ENCODE peak calls at places on chromosomes 3 and 15, in six cellular contexts. U is testis, J is IMR-90, P is transverse colon, Z is tibial artery, W is AG04450. T is an unnamed sample.

GRCh38 chr3:179898024-179898423 is 138.7 kb downstream of the PEX5L start:
- DNase-seq in P (no peak), Z (no peak), W (peak), U (no peak), J (peak), T (no peak)

GRCh38 chr3:25091938-25092337 is 336.1 kb upstream of the RARB start:
- DNase-seq in J (no peak), U (no peak), W (no peak), Z (no peak), P (no peak), T (no peak)

GRCh38 chr3:99714146-99714545 is 75.8 kb downstream of the COL8A1 start:
- DNase-seq in U (no peak), W (no peak), Z (no peak), P (no peak), J (peak), T (peak)

GRCh38 chr15:82850242-82850591 is 40.8 kb downstream of the WHAMM start:
- DNase-seq in P (no peak), U (peak), J (peak), W (no peak), Z (no peak), T (no peak)

GRCh38 chr15:60370105-60370803 is 27.5 kb downstream of the ANXA2 start:
- DNase-seq in P (no peak), J (no peak), U (no peak), Z (no peak), W (no peak), T (no peak)

GRCh38 chr15:94306700-94307650 is 75.6 kb downstream of the MCTP2 start:
- DNase-seq in Z (no peak), W (no peak), J (peak), U (no peak), P (no peak), T (no peak)

GRCh38 chr3:4533489-4534443 is 40.6 kb downstream of the ITPR1 start:
- DNase-seq in J (no peak), U (no peak), Z (peak), W (no peak), P (no peak), T (no peak)

GRCh38 chr3:44712455-44713075 is at the start of gene ZNF502:
- DNase-seq in Z (peak), P (peak), J (peak), U (peak), W (peak), T (peak)

GRCh38 chr3:131048030-131048429 is 21.4 kb downstream of the NEK11 start:
- DNase-seq in P (no peak), Z (no peak), U (no peak), W (no peak), J (no peak), T (no peak)

GRCh38 chr15:80436511-80437307 is 32.5 kb downstream of the ARNT2 start:
- DNase-seq in J (peak), Z (no peak), U (no peak), P (no peak), W (no peak), T (no peak)

GRCh38 chr3:85259748-85260147 is 301.0 kb downstream of the CADM2 start:
- DNase-seq in U (no peak), W (no peak), J (peak), Z (no peak), P (no peak), T (no peak)

GRCh38 chr3:185728630-185729334 is 96.1 kb downstream of the IGF2BP2 start:
- DNase-seq in U (no peak), J (no peak), Z (no peak), P (no peak), W (no peak), T (no peak)

GRCh38 chr3:100001514-100002270 is 112.6 kb downstream of the FILIP1L start:
- DNase-seq in U (no peak), P (no peak), Z (no peak), J (no peak), W (no peak), T (no peak)

GRCh38 chr3:64693031-64693430 is 5.2 kb upstream of the ADAMTS9 start:
- DNase-seq in P (no peak), J (no peak), W (no peak), Z (no peak), U (no peak), T (no peak)

GRCh38 chr15:80780416-80781221 is 1.4 kb downstream of the CEMIP start:
- DNase-seq in U (peak), J (peak), Z (no peak), W (no peak), P (peak), T (no peak)

GRCh38 chr3:46296826-46297225 is 54.6 kb downstream of the CCR3 start:
- DNase-seq in W (no peak), P (no peak), Z (no peak), J (no peak), U (no peak), T (no peak)

GRCh38 chr3:134795776-134796312 is 784 bp downstream of the EPHB1 start:
- DNase-seq in P (no peak), W (no peak), J (peak), Z (no peak), U (no peak), T (no peak)

GRCh38 chr3:59605944-59606534 is 556.2 kb upstream of the CFAP20DC start:
- DNase-seq in U (no peak), J (no peak), P (no peak), W (no peak), Z (no peak), T (no peak)

GRCh38 chr3:37554364-37554763 is 307.3 kb upstream of the CTDSPL start:
- DNase-seq in Z (no peak), W (no peak), P (no peak), J (no peak), U (no peak), T (no peak)

GRCh38 chr15:57663262-57663661 is 43.3 kb upstream of the POLR2M start:
- DNase-seq in P (no peak), W (no peak), J (no peak), Z (no peak), U (no peak), T (no peak)

GRCh38 chr3:179771797-179772196 is 119.0 kb downstream of the USP13 start:
- DNase-seq in W (no peak), J (no peak), Z (no peak), P (no peak), U (no peak), T (no peak)

GRCh38 chr15:88702983-88703382 is 64.2 kb downstream of the ISG20 start:
- DNase-seq in P (no peak), Z (no peak), U (no peak), J (peak), W (no peak), T (no peak)

GRCh38 chr3:149018247-149018646 is 26.9 kb downstream of the GYG1 start:
- DNase-seq in W (no peak), P (no peak), U (no peak), Z (no peak), J (peak), T (no peak)

GRCh38 chr15:42392309-42393024 is 33.2 kb downstream of the CAPN3 start:
- DNase-seq in W (no peak), J (no peak), Z (no peak), P (peak), U (no peak), T (no peak)

GRCh38 chr3:132265008-132265407 is 52.2 kb upstream of the ACP3 start:
- DNase-seq in U (no peak), J (no peak), W (no peak), P (no peak), Z (no peak), T (no peak)

GRCh38 chr3:67516496-67516895 is 137.9 kb downstream of the SUCLG2 start:
- DNase-seq in P (no peak), J (no peak), U (no peak), Z (no peak), W (no peak), T (no peak)

GRCh38 chr15:45112592-45113379 is 1.2 kb downstream of the DUOX2 start:
- DNase-seq in U (no peak), P (no peak), W (no peak), J (no peak), Z (no peak), T (no peak)

GRCh38 chr15:100786901-100787566 is 92.6 kb upstream of the ALDH1A3 start:
- DNase-seq in J (no peak), P (no peak), U (no peak), Z (no peak), W (no peak), T (no peak)

GRCh38 chr3:170642882-170643601 is 57.2 kb upstream of the SLC7A14 start:
- DNase-seq in P (no peak), Z (peak), W (no peak), J (no peak), U (no peak), T (no peak)

GRCh38 chr15:67186688-67187087 is 67.8 kb downstream of the AAGAB start:
- DNase-seq in P (no peak), J (no peak), Z (peak), U (no peak), W (no peak), T (no peak)

GRCh38 chr15:77563768-77564167 is 68.9 kb downstream of the LINGO1 start:
- DNase-seq in J (no peak), P (no peak), W (no peak), U (no peak), Z (no peak), T (no peak)

GRCh38 chr15:93035953-93036810 is 52.8 kb downstream of the RGMA start:
- DNase-seq in W (no peak), J (peak), U (peak), P (no peak), Z (peak), T (no peak)

GRCh38 chr3:36741285-36741684 is 23.1 kb downstream of the DCLK3 start:
- DNase-seq in U (no peak), P (no peak), Z (no peak), W (no peak), J (peak), T (no peak)

GRCh38 chr15:65312400-65312916 is 8.0 kb downstream of the RNU5B-1 start:
- DNase-seq in P (no peak), Z (no peak), W (no peak), J (no peak), U (peak), T (no peak)

GRCh38 chr3:102106421-102107097 is 257.2 kb downstream of the NFKBIZ start:
- DNase-seq in W (no peak), U (no peak), P (no peak), Z (no peak), J (peak), T (no peak)

GRCh38 chr3:17122758-17123157 is 238.0 kb downstream of the PLCL2 start:
- DNase-seq in U (no peak), J (no peak), P (no peak), Z (no peak), W (no peak), T (no peak)

GRCh38 chr3:135567223-135567622 is 398.3 kb upstream of the PPP2R3A start:
- DNase-seq in W (no peak), U (no peak), J (no peak), Z (no peak), P (no peak), T (no peak)

GRCh38 chr15:70048578-70048977 is 49.1 kb downstream of the TLE3 start:
- DNase-seq in U (no peak), P (no peak), Z (no peak), J (no peak), W (no peak), T (no peak)
- TF ChIP-seq CTCF in U (no peak), P (no peak), Z (no peak), J (no peak), W (no peak), T (no peak)

GRCh38 chr15:79431636-79432344 is at the start of gene MINAR1:
- DNase-seq in U (peak), J (peak), Z (no peak), P (no peak), W (no peak), T (peak)
- H3K4me3 ChIP-seq in U (peak), J (peak), Z (peak), P (no peak), W (peak), T (peak)

DNA sequence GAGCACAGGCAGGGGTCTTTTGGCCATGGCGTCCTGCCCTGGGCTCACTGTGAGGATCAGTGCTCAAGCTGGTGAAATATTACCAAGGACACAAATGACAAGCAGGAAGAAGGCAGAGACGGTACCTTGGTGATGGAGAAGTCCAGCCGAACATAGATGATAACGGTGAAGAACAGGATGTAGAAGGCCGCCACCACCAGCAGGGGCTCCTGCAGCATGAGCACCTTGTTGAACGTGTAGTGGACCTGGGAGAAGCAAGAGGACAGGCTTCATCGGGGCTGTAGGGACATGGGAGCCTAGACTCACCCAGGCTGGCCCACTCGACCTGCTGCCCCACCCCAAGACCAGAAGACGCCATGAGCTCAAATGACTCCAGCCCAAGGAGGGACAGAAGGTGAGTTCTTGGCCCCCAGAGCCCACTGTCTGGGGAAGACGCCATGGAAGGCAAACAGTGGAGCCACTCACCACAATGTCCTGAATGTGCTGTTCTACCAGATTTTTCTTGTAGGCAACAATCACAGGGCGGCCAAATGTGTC is 25.1 kb downstream of the RPN1 start:
- DNase-seq in U (no peak), Z (no peak), J (no peak), P (no peak), W (no peak), T (no peak)
- TF ChIP-seq CTCF in U (no peak), Z (no peak), J (no peak), P (no peak), W (no peak), T (no peak)

GRCh38 chr3:35664460-35664919 is 25.2 kb downstream of the ARPP21 start:
- DNase-seq in J (peak), P (no peak), U (peak), W (peak), Z (no peak), T (peak)
- H3K4me3 ChIP-seq in J (no peak), P (no peak), U (no peak), W (no peak), Z (peak), T (peak)

GRCh38 chr3:42654331-42655201 is 1.1 kb downstream of the ZBTB47 start:
- DNase-seq in U (peak), W (no peak), Z (peak), J (peak), P (peak), T (no peak)
- TF ChIP-seq CTCF in U (no peak), W (no peak), Z (peak), J (peak), P (no peak), T (peak)

DNA sequence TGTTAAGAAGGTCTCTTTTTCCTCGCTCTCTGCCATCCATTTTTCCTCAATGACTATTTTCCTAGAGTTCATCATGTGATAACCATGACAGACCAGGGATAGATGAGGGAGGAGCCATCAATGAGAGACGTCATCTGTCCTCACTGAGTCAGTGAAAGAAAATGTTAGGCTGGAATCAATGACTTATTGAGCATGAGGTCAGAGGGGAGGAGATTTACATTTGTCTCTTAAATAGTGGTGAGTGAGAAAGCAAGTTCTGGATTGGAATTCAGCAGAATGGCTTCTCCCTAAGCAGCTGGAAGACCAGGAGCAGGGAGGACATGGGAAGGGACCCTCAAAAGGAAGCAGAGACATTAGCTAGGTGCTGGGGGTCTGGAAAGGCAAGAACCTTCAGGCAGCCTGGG is 28.2 kb upstream of the USP3 start:
- DNase-seq in W (peak), J (peak), P (no peak), U (no peak), Z (no peak), T (peak)
- H3K4me3 ChIP-seq in W (no peak), J (no peak), P (no peak), U (no peak), Z (no peak), T (no peak)

GRCh38 chr15:90547545-90547944 is 17.8 kb downstream of the CRTC3 start:
- DNase-seq in W (no peak), U (no peak), J (no peak), Z (no peak), P (no peak), T (no peak)

GRCh38 chr15:90540768-90541167 is 11.0 kb downstream of the CRTC3 start:
- DNase-seq in W (no peak), J (no peak), P (no peak), U (no peak), Z (no peak), T (no peak)

GRCh38 chr15:90550919-90551318 is 21.2 kb downstream of the CRTC3 start:
- DNase-seq in Z (no peak), J (no peak), P (no peak), W (no peak), U (no peak), T (no peak)

GRCh38 chr15:90539789-90540188 is 10.1 kb downstream of the CRTC3 start:
- DNase-seq in Z (no peak), J (no peak), P (no peak), W (no peak), U (no peak), T (no peak)

DNA sequence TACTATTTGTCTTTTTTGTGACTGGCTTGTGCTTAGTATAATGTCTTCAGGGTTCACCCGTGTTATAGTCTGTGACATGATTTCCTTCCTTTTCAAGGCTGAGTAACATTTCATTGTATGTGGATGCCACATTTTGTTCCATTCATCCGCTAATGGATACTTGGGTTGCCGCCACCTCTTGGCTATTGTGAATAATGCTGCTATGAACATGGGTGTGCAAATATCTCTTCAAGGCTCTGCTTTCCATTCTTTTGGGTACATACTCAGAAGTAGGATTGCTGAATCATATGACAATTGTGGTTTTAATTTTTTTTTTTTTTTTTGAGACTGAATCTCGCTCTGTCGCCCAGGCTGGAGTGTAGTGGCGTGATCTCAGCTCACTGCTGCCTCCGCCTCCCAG is 15.4 kb downstream of the CRTC3 start:
- DNase-seq in Z (no peak), W (no peak), J (no peak), U (no peak), P (no peak), T (no peak)
- TF ChIP-seq CTCF in Z (no peak), W (no peak), J (no peak), U (no peak), P (no peak), T (no peak)

DNA sequence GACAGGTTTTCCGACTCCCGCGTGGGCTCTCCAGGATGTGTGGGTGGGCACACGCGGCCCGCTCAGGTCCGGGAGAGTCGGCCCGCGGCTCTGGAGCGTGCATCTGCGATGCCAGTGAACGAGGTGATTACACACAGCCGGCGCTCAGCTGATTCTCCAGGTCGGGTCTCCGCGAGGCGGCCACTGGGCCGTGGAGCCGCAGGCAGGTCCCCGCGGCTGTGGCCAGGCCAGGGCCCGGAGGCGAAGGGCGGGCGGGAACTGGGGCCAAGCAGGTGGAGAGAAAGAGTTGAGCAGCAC is 13.2 kb downstream of the PAK6 start:
- DNase-seq in W (no peak), J (no peak), U (no peak), P (no peak), Z (no peak), T (no peak)
- H3K4me3 ChIP-seq in W (no peak), J (no peak), U (peak), P (no peak), Z (peak), T (peak)

GRCh38 chr3:47890832-47891620 is 88.1 kb downstream of the DHX30 start:
- DNase-seq in U (peak), Z (peak), J (no peak), W (no peak), P (peak), T (peak)
- TF ChIP-seq CTCF in U (no peak), Z (no peak), J (no peak), W (no peak), P (no peak), T (no peak)

DNA sequence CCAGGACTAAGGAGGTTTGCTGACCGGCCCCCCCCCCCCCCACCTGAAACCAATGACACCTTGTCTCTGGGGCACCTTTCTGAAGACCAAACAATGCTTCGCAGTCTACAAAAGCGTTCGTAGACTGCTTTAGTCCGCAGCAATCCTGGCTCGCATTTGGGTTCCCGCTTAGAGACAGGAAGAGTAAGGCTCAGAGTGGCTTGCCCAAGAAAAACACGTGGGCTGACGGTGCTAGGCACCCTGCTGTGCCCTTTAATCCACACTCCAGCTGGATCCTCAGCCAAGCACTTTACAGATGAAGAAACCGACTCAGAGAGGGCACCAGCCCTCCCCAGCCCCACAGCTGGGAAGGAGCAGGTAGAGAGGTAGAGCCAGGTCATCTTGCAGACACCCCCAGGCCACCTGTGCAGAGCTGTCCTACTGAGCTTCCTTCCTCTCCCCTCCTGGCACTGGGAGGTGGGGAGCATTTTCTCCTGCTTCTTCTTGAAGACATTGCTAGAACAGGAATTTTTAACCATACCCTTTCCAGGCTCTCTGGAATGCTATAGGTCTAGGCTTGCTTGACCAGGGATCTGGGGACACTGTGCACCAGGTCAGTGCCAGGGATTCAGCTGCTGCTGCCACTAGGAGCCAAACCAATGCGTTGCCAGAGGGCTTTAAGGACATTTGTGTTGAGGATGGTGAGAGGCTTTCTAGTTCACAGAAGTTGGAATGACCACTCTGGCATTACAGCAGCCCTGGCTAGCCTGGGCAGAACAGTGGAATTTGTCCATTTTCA is 1.0 kb upstream of the KLF15 start:
- DNase-seq in W (no peak), U (peak), J (no peak), Z (peak), P (no peak), T (no peak)
- H3K4me3 ChIP-seq in W (no peak), U (no peak), J (no peak), Z (peak), P (no peak), T (peak)